ENCODE peak calls at places on chromosomes 12 and 14, in six cellular contexts. One of them, this sample, is unnamed. For H3K4me1, the result is how much of the 10 kb centered on the place peaks cover.

GRCh38 chr12:47942327-47943230 is 20.8 kb upstream of the TMEM106C start:
- DNase-seq in heart left ventricle: no peak
- DNase-seq in K562: peak
- DNase-seq in right lobe of liver: no peak
- DNase-seq in sigmoid colon: peak
- DNase-seq in testis: no peak
- DNase-seq in this sample: peak

GRCh38 chr14:20973501-20973900 is 16.3 kb upstream of the METTL17 start:
- DNase-seq in heart left ventricle: no peak
- DNase-seq in K562: no peak
- DNase-seq in right lobe of liver: no peak
- DNase-seq in sigmoid colon: no peak
- DNase-seq in testis: no peak
- DNase-seq in this sample: no peak

GRCh38 chr12:130765186-130765659 is 49.1 kb upstream of the RIMBP2 start:
- DNase-seq in heart left ventricle: no peak
- DNase-seq in K562: peak
- DNase-seq in right lobe of liver: no peak
- DNase-seq in sigmoid colon: no peak
- DNase-seq in testis: no peak
- DNase-seq in this sample: no peak

GRCh38 chr12:76284816-76285750 is 63.1 kb downstream of the BBS10 start:
- DNase-seq in heart left ventricle: no peak
- DNase-seq in K562: no peak
- DNase-seq in right lobe of liver: peak
- DNase-seq in sigmoid colon: no peak
- DNase-seq in testis: no peak
- DNase-seq in this sample: no peak

GRCh38 chr14:67510836-67511235 is 22.3 kb upstream of the PLEKHH1 start:
- DNase-seq in heart left ventricle: no peak
- DNase-seq in K562: no peak
- DNase-seq in right lobe of liver: no peak
- DNase-seq in sigmoid colon: no peak
- DNase-seq in testis: peak
- DNase-seq in this sample: no peak

GRCh38 chr14:65846469-65846868 is 433.9 kb downstream of the FUT8 start:
- DNase-seq in heart left ventricle: no peak
- DNase-seq in K562: no peak
- DNase-seq in right lobe of liver: no peak
- DNase-seq in sigmoid colon: no peak
- DNase-seq in testis: no peak
- DNase-seq in this sample: no peak

GRCh38 chr14:101365329-101366158 is 195.8 kb upstream of the DIO3 start:
- DNase-seq in heart left ventricle: no peak
- DNase-seq in K562: no peak
- DNase-seq in right lobe of liver: no peak
- DNase-seq in sigmoid colon: peak
- DNase-seq in testis: peak
- DNase-seq in this sample: peak

GRCh38 chr12:32836710-32837109 is 59.9 kb downstream of the PKP2 start:
- DNase-seq in heart left ventricle: no peak
- DNase-seq in K562: no peak
- DNase-seq in right lobe of liver: no peak
- DNase-seq in sigmoid colon: no peak
- DNase-seq in testis: no peak
- DNase-seq in this sample: no peak

GRCh38 chr14:23052182-23052623 is 5.1 kb downstream of the CDH24 start:
- DNase-seq in heart left ventricle: no peak
- DNase-seq in K562: peak
- DNase-seq in right lobe of liver: no peak
- DNase-seq in sigmoid colon: no peak
- DNase-seq in testis: peak
- DNase-seq in this sample: no peak

GRCh38 chr14:55889124-55889523 is 229.1 kb upstream of the PELI2 start:
- DNase-seq in heart left ventricle: no peak
- DNase-seq in K562: no peak
- DNase-seq in right lobe of liver: no peak
- DNase-seq in sigmoid colon: no peak
- DNase-seq in testis: no peak
- DNase-seq in this sample: no peak

GRCh38 chr12:126156806-126157574 is 1091.8 kb downstream of the AACS start:
- DNase-seq in heart left ventricle: no peak
- DNase-seq in K562: no peak
- DNase-seq in right lobe of liver: no peak
- DNase-seq in sigmoid colon: no peak
- DNase-seq in testis: peak
- DNase-seq in this sample: no peak

GRCh38 chr12:77648716-77649115 is 182.0 kb upstream of the NAV3 start:
- DNase-seq in heart left ventricle: no peak
- DNase-seq in K562: no peak
- DNase-seq in right lobe of liver: no peak
- DNase-seq in sigmoid colon: no peak
- DNase-seq in testis: no peak
- DNase-seq in this sample: no peak

GRCh38 chr12:27969011-27969900 is 3.3 kb downstream of the PTHLH start:
- DNase-seq in heart left ventricle: peak
- DNase-seq in K562: no peak
- DNase-seq in right lobe of liver: no peak
- DNase-seq in sigmoid colon: peak
- DNase-seq in testis: peak
- DNase-seq in this sample: peak

GRCh38 chr12:52202361-52203078 is 10.7 kb upstream of the KRT80 start:
- DNase-seq in heart left ventricle: no peak
- DNase-seq in K562: no peak
- DNase-seq in right lobe of liver: no peak
- DNase-seq in sigmoid colon: peak
- DNase-seq in testis: no peak
- DNase-seq in this sample: peak
- H3K4me1 ChIP-seq in heart left ventricle: under half
- H3K4me1 ChIP-seq in K562: under half
- H3K4me1 ChIP-seq in right lobe of liver: under half
- H3K4me1 ChIP-seq in sigmoid colon: under half
- H3K4me1 ChIP-seq in testis: under half
- H3K4me1 ChIP-seq in this sample: half or more

GRCh38 chr14:30908826-30909225 is 34.5 kb downstream of the COCH start:
- DNase-seq in heart left ventricle: no peak
- DNase-seq in K562: no peak
- DNase-seq in right lobe of liver: no peak
- DNase-seq in sigmoid colon: no peak
- DNase-seq in testis: no peak
- DNase-seq in this sample: no peak
- TF ChIP-seq POLR2A in heart left ventricle: no peak
- TF ChIP-seq POLR2A in K562: no peak
- TF ChIP-seq POLR2A in right lobe of liver: no peak
- TF ChIP-seq POLR2A in sigmoid colon: no peak
- TF ChIP-seq POLR2A in testis: no peak
- TF ChIP-seq POLR2A in this sample: no peak

GRCh38 chr14:105316968-105317498 is 2.5 kb downstream of the PACS2 start:
- DNase-seq in heart left ventricle: no peak
- DNase-seq in K562: no peak
- DNase-seq in right lobe of liver: no peak
- DNase-seq in sigmoid colon: no peak
- DNase-seq in testis: no peak
- DNase-seq in this sample: no peak

GRCh38 chr14:105315211-105315721 is 718 bp downstream of the PACS2 start:
- DNase-seq in heart left ventricle: no peak
- DNase-seq in K562: no peak
- DNase-seq in right lobe of liver: peak
- DNase-seq in sigmoid colon: no peak
- DNase-seq in testis: no peak
- DNase-seq in this sample: peak

GRCh38 chr14:105315941-105316562 is 1.5 kb downstream of the PACS2 start:
- DNase-seq in heart left ventricle: no peak
- DNase-seq in K562: no peak
- DNase-seq in right lobe of liver: no peak
- DNase-seq in sigmoid colon: no peak
- DNase-seq in testis: no peak
- DNase-seq in this sample: peak

GRCh38 chr14:105316563-105316941 is 2.0 kb downstream of the PACS2 start:
- DNase-seq in heart left ventricle: no peak
- DNase-seq in K562: no peak
- DNase-seq in right lobe of liver: no peak
- DNase-seq in sigmoid colon: no peak
- DNase-seq in testis: no peak
- DNase-seq in this sample: no peak

GRCh38 chr14:105317546-105317945 is 3.0 kb downstream of the PACS2 start:
- DNase-seq in heart left ventricle: no peak
- DNase-seq in K562: no peak
- DNase-seq in right lobe of liver: no peak
- DNase-seq in sigmoid colon: no peak
- DNase-seq in testis: no peak
- DNase-seq in this sample: peak
- H3K27ac ChIP-seq in heart left ventricle: peak
- H3K27ac ChIP-seq in K562: no peak
- H3K27ac ChIP-seq in right lobe of liver: no peak
- H3K27ac ChIP-seq in sigmoid colon: peak
- H3K27ac ChIP-seq in testis: no peak
- H3K27ac ChIP-seq in this sample: peak

DNA sequence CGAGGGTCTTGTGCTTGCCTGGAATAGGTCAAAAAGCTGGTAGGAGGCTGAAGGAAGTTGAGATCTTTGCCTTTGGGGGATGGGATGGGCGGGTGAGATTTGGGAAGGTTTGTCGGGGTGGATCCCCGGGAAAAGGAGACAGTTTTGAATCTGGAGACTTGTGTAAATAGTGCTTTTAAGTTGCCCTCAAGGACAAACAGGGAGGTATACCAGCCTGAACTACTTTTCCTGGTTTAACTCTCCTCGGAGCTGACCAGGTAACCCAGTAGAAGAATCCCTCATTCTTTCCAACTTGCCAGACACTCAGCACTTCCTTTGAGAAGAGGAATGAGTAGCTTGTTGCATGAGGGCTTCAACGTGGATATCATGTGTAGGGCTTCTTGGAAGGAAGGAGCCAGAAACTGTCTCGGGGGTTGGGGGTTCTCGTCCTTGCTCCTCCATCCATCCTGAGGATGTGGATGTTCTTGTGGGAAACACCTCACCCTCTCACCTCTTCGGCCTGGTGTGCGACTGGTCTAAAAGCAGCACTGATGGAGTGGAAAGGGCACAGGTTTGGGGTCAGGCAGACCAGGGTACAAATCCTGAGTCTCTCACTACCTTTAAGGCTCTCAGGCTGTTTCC is 1.9 kb downstream of the TEAD4 start:
- DNase-seq in heart left ventricle: no peak
- DNase-seq in K562: peak
- DNase-seq in right lobe of liver: no peak
- DNase-seq in sigmoid colon: no peak
- DNase-seq in testis: no peak
- DNase-seq in this sample: no peak
- H3K4me1 ChIP-seq in heart left ventricle: under half
- H3K4me1 ChIP-seq in K562: under half
- H3K4me1 ChIP-seq in right lobe of liver: under half
- H3K4me1 ChIP-seq in sigmoid colon: under half
- H3K4me1 ChIP-seq in testis: under half
- H3K4me1 ChIP-seq in this sample: under half

DNA sequence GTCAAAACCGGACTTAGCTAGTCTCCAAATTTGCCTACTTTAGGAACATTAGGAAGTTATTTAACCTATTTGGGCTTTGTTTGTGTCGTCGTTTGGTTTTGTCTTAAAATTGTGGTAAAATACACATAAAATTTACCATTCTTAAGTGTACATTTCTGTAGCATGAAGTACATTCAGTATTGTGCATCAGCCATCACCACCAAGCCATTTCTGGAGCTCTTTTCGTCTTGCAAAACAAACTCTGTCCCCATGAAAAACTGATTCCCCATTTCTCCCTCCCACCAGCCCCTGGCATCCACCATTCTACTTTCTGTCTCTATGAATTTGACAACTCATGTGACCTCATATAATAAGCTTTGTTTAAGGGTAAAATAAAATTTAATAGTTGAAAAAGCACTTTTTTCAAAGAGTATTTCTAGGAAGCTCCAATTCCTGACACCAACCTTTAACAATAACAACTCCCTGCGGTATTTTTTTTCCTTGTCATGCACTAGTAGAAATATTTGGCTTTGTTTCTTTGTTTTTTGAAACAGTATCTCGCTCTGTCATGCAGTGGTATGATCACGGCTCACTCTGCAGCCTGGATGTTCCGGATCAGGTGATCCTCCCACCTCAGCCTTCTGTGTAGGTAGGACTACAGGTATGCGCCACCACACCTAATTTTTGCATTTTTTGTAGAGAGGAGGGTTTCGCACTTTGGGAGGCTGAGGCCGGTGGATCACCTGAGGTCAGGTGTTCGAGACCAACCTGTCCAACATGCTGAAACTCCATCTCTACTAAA is 3.6 kb upstream of the UBC start:
- DNase-seq in heart left ventricle: no peak
- DNase-seq in K562: peak
- DNase-seq in right lobe of liver: no peak
- DNase-seq in sigmoid colon: peak
- DNase-seq in testis: no peak
- DNase-seq in this sample: no peak
- TF ChIP-seq POLR2A in heart left ventricle: peak
- TF ChIP-seq POLR2A in K562: no peak
- TF ChIP-seq POLR2A in right lobe of liver: no peak
- TF ChIP-seq POLR2A in sigmoid colon: no peak
- TF ChIP-seq POLR2A in testis: no peak
- TF ChIP-seq POLR2A in this sample: no peak

GRCh38 chr12:122643207-122643805 is 59.9 kb downstream of the HCAR2 start:
- DNase-seq in heart left ventricle: no peak
- DNase-seq in K562: no peak
- DNase-seq in right lobe of liver: no peak
- DNase-seq in sigmoid colon: no peak
- DNase-seq in testis: no peak
- DNase-seq in this sample: no peak
- H3K27ac ChIP-seq in heart left ventricle: no peak
- H3K27ac ChIP-seq in K562: no peak
- H3K27ac ChIP-seq in right lobe of liver: no peak
- H3K27ac ChIP-seq in sigmoid colon: no peak
- H3K27ac ChIP-seq in testis: no peak
- H3K27ac ChIP-seq in this sample: no peak

DNA sequence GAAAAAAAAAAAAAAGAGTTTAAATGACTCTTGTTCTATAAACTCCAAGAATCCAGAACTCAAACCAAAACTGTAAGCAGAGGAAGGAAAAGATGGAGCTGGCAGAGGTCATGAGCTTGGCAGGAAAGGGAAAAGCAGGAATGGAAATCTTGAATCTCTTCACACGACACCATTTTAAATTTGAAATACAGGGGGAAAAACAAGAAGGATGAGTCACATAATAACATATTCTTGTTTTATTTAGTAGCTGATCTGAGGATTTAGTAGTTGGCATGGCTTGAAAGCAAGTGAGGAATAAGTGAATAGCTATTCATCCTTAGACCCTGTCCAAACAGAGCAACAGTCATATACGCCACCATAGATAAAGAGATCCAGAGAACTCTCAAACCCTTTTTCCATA is 35.0 kb downstream of the EPS8 start:
- DNase-seq in heart left ventricle: no peak
- DNase-seq in K562: no peak
- DNase-seq in right lobe of liver: no peak
- DNase-seq in sigmoid colon: no peak
- DNase-seq in testis: no peak
- DNase-seq in this sample: no peak
- H3K4me1 ChIP-seq in heart left ventricle: under half
- H3K4me1 ChIP-seq in K562: under half
- H3K4me1 ChIP-seq in right lobe of liver: under half
- H3K4me1 ChIP-seq in sigmoid colon: half or more
- H3K4me1 ChIP-seq in testis: under half
- H3K4me1 ChIP-seq in this sample: under half

GRCh38 chr12:110543252-110543959 is 39.7 kb downstream of the PPTC7 start:
- DNase-seq in heart left ventricle: peak
- DNase-seq in K562: no peak
- DNase-seq in right lobe of liver: peak
- DNase-seq in sigmoid colon: peak
- DNase-seq in testis: peak
- DNase-seq in this sample: no peak
- TF ChIP-seq POLR2A in heart left ventricle: peak
- TF ChIP-seq POLR2A in K562: no peak
- TF ChIP-seq POLR2A in right lobe of liver: peak
- TF ChIP-seq POLR2A in sigmoid colon: no peak
- TF ChIP-seq POLR2A in testis: no peak
- TF ChIP-seq POLR2A in this sample: no peak